ENCODE peak calls at places on chromosomes 1 and 21, in four cellular contexts. D is T-cell, R is NCI-H510A treated with DMSO at 0.1 percent for 48 hours, E is smooth muscle cell of the brain vasculature. T is an unnamed sample.

GRCh38 chr21:35095859-35096291 is 46.8 kb upstream of the RUNX1 start:
- DNase-seq in D (no peak), R (no peak), E (no peak), T (no peak)

GRCh38 chr1:92310185-92310597 is 11.3 kb downstream of the RPAP2 start:
- DNase-seq in D (no peak), R (peak), E (no peak), T (no peak)

GRCh38 chr1:247487057-247487456 is 29.2 kb upstream of the OR2B11 start:
- DNase-seq in D (peak), R (peak), E (no peak), T (peak)

GRCh38 chr1:41784516-41785279 is 134.0 kb downstream of the HIVEP3 start:
- DNase-seq in D (no peak), R (no peak), E (no peak), T (no peak)

GRCh38 chr1:27360159-27361043 is 6.4 kb downstream of the MAP3K6 start:
- DNase-seq in D (no peak), R (no peak), E (no peak), T (peak)

GRCh38 chr1:181604482-181604881 is 121.2 kb downstream of the CACNA1E start:
- DNase-seq in D (no peak), R (no peak), E (no peak), T (no peak)

GRCh38 chr21:43733529-43734071 is 14.7 kb downstream of the PDXK start:
- DNase-seq in D (no peak), R (no peak), E (no peak), T (no peak)

GRCh38 chr1:40384413-40384762 is 10.9 kb downstream of the SMAP2 start:
- DNase-seq in D (no peak), R (no peak), E (no peak), T (no peak)

GRCh38 chr1:45876000-45876399 is 72.6 kb downstream of the MAST2 start:
- DNase-seq in D (no peak), R (peak), E (no peak), T (no peak)

GRCh38 chr1:156172696-156173470 is 19.5 kb downstream of the SEMA4A start:
- DNase-seq in D (no peak), R (no peak), E (no peak), T (no peak)

GRCh38 chr1:59481915-59482505 is 185.1 kb downstream of the FGGY start:
- DNase-seq in D (no peak), R (no peak), E (no peak), T (no peak)

GRCh38 chr1:88877382-88877825 is 14.0 kb downstream of the GTF2B start:
- DNase-seq in D (no peak), R (peak), E (no peak), T (no peak)

GRCh38 chr1:98045211-98046030 is 124.6 kb upstream of the DPYD start:
- DNase-seq in D (no peak), R (no peak), E (no peak), T (no peak)

GRCh38 chr1:156145622-156146005 is 7.8 kb upstream of the SEMA4A start:
- DNase-seq in D (no peak), R (no peak), E (no peak), T (no peak)

T was measured in T-helper 1 cell.